ENCODE peak calls at places on chromosomes 6 and 20, in five cellular contexts. One of them, this sample, is unnamed.

GRCh38 chr6:7528565-7528964 is 12.9 kb upstream of the DSP start:
- DNase-seq in GM12878: no peak
- DNase-seq in K562: no peak
- DNase-seq in Panc1: no peak
- DNase-seq in stomach: no peak
- DNase-seq in this sample: no peak

GRCh38 chr20:31274441-31274840 is 17.0 kb downstream of the DEFB115 start:
- DNase-seq in GM12878: no peak
- DNase-seq in K562: no peak
- DNase-seq in Panc1: no peak
- DNase-seq in stomach: no peak
- DNase-seq in this sample: no peak

GRCh38 chr20:13800728-13801134 is 15.9 kb downstream of the NDUFAF5 start:
- DNase-seq in GM12878: no peak
- DNase-seq in K562: no peak
- DNase-seq in Panc1: no peak
- DNase-seq in stomach: peak
- DNase-seq in this sample: peak

GRCh38 chr6:3919849-3920248 is 70.7 kb downstream of the FAM50B start:
- DNase-seq in GM12878: no peak
- DNase-seq in K562: no peak
- DNase-seq in Panc1: no peak
- DNase-seq in stomach: no peak
- DNase-seq in this sample: no peak

GRCh38 chr6:35687658-35688604 is 784 bp downstream of the FKBP5 start:
- DNase-seq in GM12878: peak
- DNase-seq in K562: peak
- DNase-seq in Panc1: no peak
- DNase-seq in stomach: peak
- DNase-seq in this sample: peak

GRCh38 chr20:47851774-47852173 is 66.5 kb upstream of the SULF2 start:
- DNase-seq in GM12878: no peak
- DNase-seq in K562: no peak
- DNase-seq in Panc1: no peak
- DNase-seq in stomach: no peak
- DNase-seq in this sample: no peak

GRCh38 chr6:30691208-30691872 is 556 bp upstream of the NRM start:
- DNase-seq in GM12878: no peak
- DNase-seq in K562: no peak
- DNase-seq in Panc1: no peak
- DNase-seq in stomach: no peak
- DNase-seq in this sample: no peak

GRCh38 chr6:75396005-75396800 is 97.4 kb downstream of the FILIP1 start:
- DNase-seq in GM12878: no peak
- DNase-seq in K562: no peak
- DNase-seq in Panc1: no peak
- DNase-seq in stomach: no peak
- DNase-seq in this sample: no peak

GRCh38 chr6:26020983-26021349 is 58.4 kb downstream of the TRIM38 start:
- DNase-seq in GM12878: no peak
- DNase-seq in K562: no peak
- DNase-seq in Panc1: no peak
- DNase-seq in stomach: peak
- DNase-seq in this sample: peak

GRCh38 chr6:31479151-31479932 is 18.6 kb upstream of the MICB start:
- DNase-seq in GM12878: no peak
- DNase-seq in K562: no peak
- DNase-seq in Panc1: no peak
- DNase-seq in stomach: no peak
- DNase-seq in this sample: no peak

GRCh38 chr6:109002100-109002697 is 92.4 kb downstream of the SESN1 start:
- DNase-seq in GM12878: no peak
- DNase-seq in K562: no peak
- DNase-seq in Panc1: no peak
- DNase-seq in stomach: no peak
- DNase-seq in this sample: peak

GRCh38 chr6:29845405-29846006 is 17.9 kb downstream of the HLA-G start:
- DNase-seq in GM12878: peak
- DNase-seq in K562: no peak
- DNase-seq in Panc1: peak
- DNase-seq in stomach: no peak
- DNase-seq in this sample: no peak

GRCh38 chr20:49445176-49445575 is 37.3 kb downstream of the KCNB1 start:
- DNase-seq in GM12878: no peak
- DNase-seq in K562: no peak
- DNase-seq in Panc1: no peak
- DNase-seq in stomach: no peak
- DNase-seq in this sample: no peak

GRCh38 chr6:6003334-6004146 is 3.2 kb downstream of the NRN1 start:
- DNase-seq in GM12878: no peak
- DNase-seq in K562: no peak
- DNase-seq in Panc1: no peak
- DNase-seq in stomach: no peak
- DNase-seq in this sample: no peak

GRCh38 chr6:30703821-30704220 is 13.0 kb upstream of the NRM start:
- DNase-seq in GM12878: no peak
- DNase-seq in K562: no peak
- DNase-seq in Panc1: no peak
- DNase-seq in stomach: no peak
- DNase-seq in this sample: no peak

GRCh38 chr6:41066867-41067304 is 5.3 kb downstream of the OARD1 start:
- DNase-seq in GM12878: peak
- DNase-seq in K562: peak
- DNase-seq in Panc1: no peak
- DNase-seq in stomach: peak
- DNase-seq in this sample: peak

GRCh38 chr20:62764156-62764935 is 31.9 kb upstream of the MRGBP start:
- DNase-seq in GM12878: no peak
- DNase-seq in K562: no peak
- DNase-seq in Panc1: no peak
- DNase-seq in stomach: no peak
- DNase-seq in this sample: no peak

GRCh38 chr6:65671922-65672321 is 35.1 kb downstream of the EYS start:
- DNase-seq in GM12878: no peak
- DNase-seq in K562: no peak
- DNase-seq in Panc1: no peak
- DNase-seq in stomach: no peak
- DNase-seq in this sample: no peak

DNA sequence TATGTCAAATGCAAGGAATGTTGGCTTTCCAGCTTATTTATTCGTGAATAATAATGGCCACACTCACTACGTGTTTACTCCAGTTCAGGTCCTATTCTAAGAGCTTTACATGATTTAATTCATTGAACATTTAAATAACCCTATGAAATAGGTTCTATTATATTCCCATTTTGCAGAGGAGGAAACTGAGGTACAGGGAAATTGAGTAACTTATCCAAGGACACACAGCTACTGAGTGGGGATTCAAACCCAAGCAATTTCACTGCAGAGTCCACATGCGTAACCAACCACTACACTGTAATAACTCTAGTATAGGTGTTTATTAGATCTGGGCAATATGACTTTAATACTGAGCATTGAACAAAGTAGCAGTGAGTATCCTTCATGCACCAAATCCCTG is 12.3 kb upstream of the SLC13A3 start:
- DNase-seq in GM12878: no peak
- DNase-seq in K562: no peak
- DNase-seq in Panc1: no peak
- DNase-seq in stomach: no peak
- DNase-seq in this sample: no peak
- TF ChIP-seq POLR2AphosphoS5 in GM12878: no peak
- TF ChIP-seq POLR2AphosphoS5 in K562: no peak
- TF ChIP-seq POLR2AphosphoS5 in Panc1: no peak
- TF ChIP-seq POLR2AphosphoS5 in stomach: no peak
- TF ChIP-seq POLR2AphosphoS5 in this sample: no peak

DNA sequence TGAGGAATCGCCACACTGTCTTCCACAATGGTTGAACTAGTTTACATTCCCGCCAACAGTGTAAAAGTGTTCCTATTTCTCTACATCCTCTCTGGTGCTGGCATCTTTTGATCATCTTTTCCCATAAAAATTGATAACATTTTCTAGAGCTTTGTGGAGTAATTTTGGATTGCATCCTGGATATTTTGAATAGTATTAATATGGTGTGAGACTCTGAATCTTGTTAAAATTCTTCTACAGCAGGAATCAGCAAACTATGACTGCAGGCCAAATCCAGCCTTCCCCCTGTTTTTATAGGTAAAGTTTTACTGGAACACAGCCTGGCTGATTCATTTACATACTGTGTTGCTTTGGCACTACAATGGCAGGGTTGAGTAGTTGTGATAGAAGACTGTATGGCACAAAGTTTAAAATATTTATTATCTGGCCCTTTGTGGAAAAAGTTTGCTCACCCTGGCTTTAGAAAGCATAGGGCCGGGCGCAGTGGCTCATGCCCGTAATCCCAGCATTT is 15.0 kb upstream of the RNF8 start:
- DNase-seq in GM12878: no peak
- DNase-seq in K562: no peak
- DNase-seq in Panc1: no peak
- DNase-seq in stomach: no peak
- DNase-seq in this sample: no peak
- TF ChIP-seq CTCF in GM12878: no peak
- TF ChIP-seq CTCF in K562: no peak
- TF ChIP-seq CTCF in Panc1: no peak
- TF ChIP-seq CTCF in stomach: no peak
- TF ChIP-seq CTCF in this sample: no peak

DNA sequence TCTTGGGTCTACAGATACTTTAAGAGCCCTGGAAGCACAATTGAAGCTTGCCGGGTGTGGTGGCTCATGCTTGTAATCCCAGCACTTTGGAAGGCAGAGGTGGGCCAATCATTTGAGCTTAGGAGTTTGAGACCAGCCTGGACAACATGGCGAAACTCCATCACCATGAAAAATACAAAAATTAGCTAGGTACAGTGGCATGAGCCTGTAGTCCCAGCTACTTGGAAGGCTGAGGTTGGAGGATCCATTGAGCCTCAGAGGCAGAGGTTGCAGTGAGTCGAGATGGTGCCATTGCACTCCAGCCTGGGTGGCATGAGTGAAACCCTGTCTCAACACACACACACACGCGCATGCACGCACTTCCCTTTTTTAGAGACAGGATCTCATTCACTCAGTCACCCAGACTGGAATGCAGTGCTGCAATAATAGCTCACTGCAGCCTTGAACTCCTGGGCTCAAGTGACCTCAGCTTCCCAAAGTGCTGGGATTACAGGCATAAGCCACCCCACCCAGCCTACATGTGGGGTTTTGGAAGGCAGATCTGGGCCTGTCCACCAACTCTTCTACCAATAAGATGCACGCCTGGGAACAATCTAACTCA is 182.5 kb upstream of the JARID2 start:
- DNase-seq in GM12878: no peak
- DNase-seq in K562: no peak
- DNase-seq in Panc1: no peak
- DNase-seq in stomach: no peak
- DNase-seq in this sample: no peak
- TF ChIP-seq POLR2AphosphoS5 in GM12878: no peak
- TF ChIP-seq POLR2AphosphoS5 in K562: no peak
- TF ChIP-seq POLR2AphosphoS5 in Panc1: no peak
- TF ChIP-seq POLR2AphosphoS5 in stomach: no peak
- TF ChIP-seq POLR2AphosphoS5 in this sample: no peak

GRCh38 chr6:70221025-70221714 is 81.7 kb downstream of the COL9A1 start:
- DNase-seq in GM12878: no peak
- DNase-seq in K562: peak
- DNase-seq in Panc1: peak
- DNase-seq in stomach: no peak
- DNase-seq in this sample: no peak
- TF ChIP-seq CTCF in GM12878: peak
- TF ChIP-seq CTCF in K562: peak
- TF ChIP-seq CTCF in Panc1: peak
- TF ChIP-seq CTCF in stomach: peak
- TF ChIP-seq CTCF in this sample: peak

GRCh38 chr20:41183831-41184230 is 46.5 kb downstream of the PLCG1 start:
- DNase-seq in GM12878: no peak
- DNase-seq in K562: no peak
- DNase-seq in Panc1: no peak
- DNase-seq in stomach: peak
- DNase-seq in this sample: no peak

GRCh38 chr20:41181567-41181966 is 44.2 kb downstream of the PLCG1 start:
- DNase-seq in GM12878: no peak
- DNase-seq in K562: no peak
- DNase-seq in Panc1: no peak
- DNase-seq in stomach: peak
- DNase-seq in this sample: peak

GRCh38 chr20:41180599-41181333 is 43.4 kb downstream of the PLCG1 start:
- DNase-seq in GM12878: no peak
- DNase-seq in K562: no peak
- DNase-seq in Panc1: no peak
- DNase-seq in stomach: peak
- DNase-seq in this sample: peak

GRCh38 chr20:41183391-41183790 is 46.0 kb downstream of the PLCG1 start:
- DNase-seq in GM12878: no peak
- DNase-seq in K562: no peak
- DNase-seq in Panc1: no peak
- DNase-seq in stomach: peak
- DNase-seq in this sample: no peak

GRCh38 chr20:41182296-41183212 is 45.2 kb downstream of the PLCG1 start:
- DNase-seq in GM12878: no peak
- DNase-seq in K562: no peak
- DNase-seq in Panc1: no peak
- DNase-seq in stomach: peak
- DNase-seq in this sample: peak
- TF ChIP-seq POLR2AphosphoS5 in GM12878: no peak
- TF ChIP-seq POLR2AphosphoS5 in K562: no peak
- TF ChIP-seq POLR2AphosphoS5 in Panc1: peak
- TF ChIP-seq POLR2AphosphoS5 in stomach: no peak
- TF ChIP-seq POLR2AphosphoS5 in this sample: no peak

GRCh38 chr6:38935051-38935450 is 113.5 kb upstream of the GLP1R start:
- DNase-seq in GM12878: no peak
- DNase-seq in K562: no peak
- DNase-seq in Panc1: no peak
- DNase-seq in stomach: no peak
- DNase-seq in this sample: no peak
- TF ChIP-seq CTCF in GM12878: no peak
- TF ChIP-seq CTCF in K562: no peak
- TF ChIP-seq CTCF in Panc1: no peak
- TF ChIP-seq CTCF in stomach: no peak
- TF ChIP-seq CTCF in this sample: no peak

GRCh38 chr6:134539865-134540323 is 222.0 kb upstream of the SGK1 start:
- DNase-seq in GM12878: no peak
- DNase-seq in K562: no peak
- DNase-seq in Panc1: no peak
- DNase-seq in stomach: no peak
- DNase-seq in this sample: no peak
- TF ChIP-seq POLR2AphosphoS5 in GM12878: no peak
- TF ChIP-seq POLR2AphosphoS5 in K562: no peak
- TF ChIP-seq POLR2AphosphoS5 in Panc1: no peak
- TF ChIP-seq POLR2AphosphoS5 in stomach: no peak
- TF ChIP-seq POLR2AphosphoS5 in this sample: peak

GRCh38 chr6:73309784-73310502 is 44.1 kb downstream of the DPPA5 start:
- DNase-seq in GM12878: no peak
- DNase-seq in K562: peak
- DNase-seq in Panc1: peak
- DNase-seq in stomach: peak
- DNase-seq in this sample: no peak
- TF ChIP-seq CTCF in GM12878: peak
- TF ChIP-seq CTCF in K562: peak
- TF ChIP-seq CTCF in Panc1: peak
- TF ChIP-seq CTCF in stomach: no peak
- TF ChIP-seq CTCF in this sample: no peak